ENCODE peak calls at places on chromosomes 11 and 22, in nine cellular contexts. B is GM20000, R is left ventricle myocardium inferior, M is BE2C, G is bronchial epithelial cell, T is RWPE1, K is adrenal gland, O is choroid plexus epithelial cell, C is neural progenitor cell. A is an unnamed sample.

GRCh38 chr11:95324826-95325225 is 93.8 kb upstream of the SESN3 start:
- DNase-seq in B (no peak), O (no peak), K (no peak), M (no peak), R (no peak), T (no peak), C (no peak), G (no peak), A (no peak)

GRCh38 chr22:24555160-24555495 is 190 bp upstream of the GUCD1 start:
- DNase-seq in K (peak; percentile 100), M (peak; percentile 100), R (peak; percentile 100), G (peak; percentile 92), B (peak; percentile 99), C (peak; percentile 99), T (peak; percentile 98), O (peak; percentile 99), A (peak; percentile 99)

GRCh38 chr11:68936358-68936636 is 32.6 kb downstream of the IGHMBP2 start:
- DNase-seq in M (no peak), G (no peak), T (no peak), B (no peak), R (no peak), C (no peak), K (no peak), O (no peak), A (no peak)

GRCh38 chr11:119742263-119742861 is 13.4 kb upstream of the NECTIN1 start:
- DNase-seq in B (no peak), C (peak; percentile 71), M (peak; percentile 82), O (no peak), T (no peak), K (no peak), G (no peak), R (no peak), A (no peak)

GRCh38 chr11:122668562-122669090 is 13.1 kb downstream of the UBASH3B start:
- DNase-seq in T (peak; percentile 26), M (no peak), C (no peak), K (no peak), R (no peak), B (no peak), O (no peak), G (peak; percentile 79), A (peak; percentile 89)

GRCh38 chr11:72643547-72643946 is 30.7 kb downstream of the PDE2A start:
- DNase-seq in R (no peak), B (no peak), O (no peak), G (peak; percentile 71), C (no peak), K (peak; percentile 67), T (peak; percentile 89), M (no peak), A (peak; percentile 18)

GRCh38 chr11:112113539-112114457 is 27.1 kb downstream of the SDHD start:
- DNase-seq in O (peak; percentile 79), M (no peak), R (no peak), K (no peak), B (peak; percentile 57), T (peak; percentile 48), G (peak; percentile 62), C (peak; percentile 58), A (peak; percentile 61)

GRCh38 chr22:24550028-24550901 is 4.7 kb downstream of the GUCD1 start:
- DNase-seq in R (peak; percentile 25), T (no peak), B (no peak), M (no peak), K (no peak), O (peak; percentile 13), C (no peak), G (no peak), A (no peak)

GRCh38 chr11:67535577-67535976 is 12.3 kb upstream of the CABP2 start:
- DNase-seq in B (no peak), T (no peak), C (no peak), K (no peak), R (no peak), O (no peak), G (no peak), M (no peak), A (no peak)

GRCh38 chr22:42437488-42438292 is 5.5 kb upstream of the NFAM1 start:
- DNase-seq in K (peak; percentile 77), T (peak; percentile 48), C (peak; percentile 88), R (peak; percentile 68), G (no peak), O (peak; percentile 38), M (peak; percentile 87), B (peak; percentile 85), A (peak; percentile 13)

GRCh38 chr11:61482513-61482912 is 26.0 kb upstream of the LRRC10B start:
- DNase-seq in B (peak; percentile 60), C (peak; percentile 74), R (no peak), M (no peak), T (no peak), G (no peak), O (no peak), K (no peak), A (no peak)
- TF ChIP-seq CTCF in B (peak; percentile 66), C (peak; percentile 79), R (peak; percentile 52), M (peak; percentile 42), T (peak; percentile 18), G (peak; percentile 79), O (peak; percentile 70), K (no peak), A (peak; percentile 65)

DNA sequence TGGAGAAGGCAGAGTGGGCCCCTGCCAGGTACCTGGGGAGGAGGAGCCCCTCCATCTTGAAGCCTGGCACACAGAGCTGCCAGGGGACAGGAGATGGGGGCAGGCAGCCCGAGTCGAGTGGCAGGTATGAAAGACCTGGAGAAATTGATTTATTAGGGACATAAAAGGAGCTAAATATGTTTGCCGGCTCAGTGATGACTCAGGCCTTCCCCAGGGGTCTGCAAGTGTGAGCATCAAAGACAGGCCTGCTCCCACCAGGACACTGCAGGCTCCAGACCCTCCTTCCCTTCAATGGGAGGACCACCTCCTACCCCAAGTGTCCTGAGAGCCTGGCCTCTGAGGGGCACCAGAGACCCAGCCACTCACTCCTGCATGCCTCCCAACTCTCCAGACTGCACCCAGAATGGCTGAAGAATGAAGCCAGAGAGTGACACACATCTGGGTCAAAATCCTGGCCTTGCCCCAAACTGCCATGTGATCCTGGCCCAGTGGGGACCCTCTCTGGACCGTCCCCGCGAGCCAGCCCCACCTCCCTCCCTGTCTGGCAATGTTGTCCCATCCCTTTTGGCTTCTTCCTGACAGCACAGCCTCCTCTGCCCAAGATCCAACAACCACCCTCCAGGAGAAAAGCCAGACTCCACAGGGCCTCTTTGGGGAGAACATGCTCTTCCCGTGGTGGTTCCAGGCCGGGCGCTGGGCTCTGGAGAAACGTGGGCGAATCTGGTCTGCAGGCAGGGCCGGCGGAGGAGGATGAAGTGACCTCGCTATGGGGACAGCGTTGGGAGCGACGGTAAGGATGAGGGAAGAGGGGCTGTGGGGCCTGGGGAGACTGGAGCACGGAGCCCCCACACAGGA is 36.2 kb downstream of the CYTH4 start:
- DNase-seq in O (no peak), T (no peak), G (no peak), M (no peak), R (no peak), B (no peak), C (peak; percentile 28), K (no peak), A (no peak)
- TF ChIP-seq CTCF in O (peak; percentile 26), T (no peak), G (no peak), M (no peak), R (no peak), B (no peak), C (peak; percentile 23), K (no peak), A (no peak)

GRCh38 chr11:57339305-57339704 is 1.2 kb downstream of the P2RX3 start:
- DNase-seq in T (peak; percentile 42), G (no peak), M (no peak), C (no peak), K (no peak), R (no peak), B (no peak), O (no peak), A (no peak)

GRCh38 chr11:57341250-57341808 is 3.2 kb downstream of the P2RX3 start:
- DNase-seq in C (no peak), O (no peak), R (no peak), G (no peak), B (no peak), T (no peak), M (no peak), K (no peak), A (no peak)

GRCh38 chr11:57338152-57338551 is at the start of gene P2RX3:
- DNase-seq in C (no peak), K (no peak), R (peak; percentile 48), G (no peak), B (no peak), M (peak; percentile 39), O (no peak), T (no peak), A (no peak)

GRCh38 chr11:57342702-57343101 is 4.5 kb downstream of the P2RX3 start:
- DNase-seq in M (no peak), B (no peak), K (no peak), G (no peak), C (no peak), O (no peak), R (no peak), T (no peak), A (no peak)

GRCh38 chr11:57340228-57340627 is 2.1 kb downstream of the P2RX3 start:
- DNase-seq in C (peak; percentile 65), R (no peak), K (no peak), G (no peak), M (peak; percentile 60), T (no peak), O (peak; percentile 26), B (no peak), A (no peak)
- TF ChIP-seq CTCF in C (peak; percentile 59), R (peak; percentile 14), K (no peak), G (peak; percentile 34), M (peak; percentile 41), T (no peak), O (peak; percentile 23), B (no peak), A (no peak)

GRCh38 chr11:64251986-64252837 is 882 bp downstream of the PLCB3 start:
- DNase-seq in K (no peak), O (no peak), C (peak; percentile 52), B (peak; percentile 69), T (no peak), G (peak; percentile 49), M (no peak), R (peak; percentile 53), A (no peak)
- TF ChIP-seq CTCF in K (peak; percentile 32), O (peak; percentile 39), C (peak; percentile 56), B (peak; percentile 41), T (peak; percentile 47), G (peak; percentile 49), M (peak; percentile 20), R (no peak), A (peak; percentile 45)

GRCh38 chr11:99154277-99154676 is 133.5 kb downstream of the CNTN5 start:
- DNase-seq in G (no peak), O (no peak), M (no peak), C (no peak), B (no peak), T (no peak), R (no peak), K (no peak), A (no peak)

GRCh38 chr11:99148352-99148751 is 127.6 kb downstream of the CNTN5 start:
- DNase-seq in T (no peak), C (no peak), O (peak; percentile 13), K (no peak), M (no peak), R (no peak), G (no peak), B (no peak), A (no peak)
- TF ChIP-seq CTCF in T (no peak), C (no peak), O (no peak), K (no peak), M (no peak), R (no peak), G (no peak), B (no peak), A (no peak)

A was measured in astrocyte of the spinal cord.